ENCODE peak calls at places on chromosome 10, in four cellular contexts. L is NCI-H1092, G is nephron progenitor cell, Z is smooth muscle cell of the brain vasculature. J is an unnamed sample.

GRCh38 chr10:116444527-116445142 is 17.0 kb downstream of the PNLIPRP3 start:
- DNase-seq in L (no peak), Z (peak), G (peak), J (no peak)

GRCh38 chr10:106708521-106708920 is 456.0 kb downstream of the SORCS1 start:
- DNase-seq in Z (no peak), L (no peak), G (no peak), J (no peak)

GRCh38 chr10:86334515-86335085 is 32.0 kb downstream of the GRID1 start:
- DNase-seq in Z (no peak), G (no peak), L (no peak), J (no peak)

GRCh38 chr10:33509231-33509871 is 174.9 kb upstream of the NRP1 start:
- DNase-seq in L (no peak), Z (peak), G (peak), J (no peak)

GRCh38 chr10:24706479-24707118 is 17.1 kb downstream of the ARHGAP21 start:
- DNase-seq in L (no peak), G (no peak), Z (peak), J (no peak)

GRCh38 chr10:72912715-72913114 is 19.2 kb downstream of the OIT3 start:
- DNase-seq in Z (no peak), L (no peak), G (no peak), J (no peak)

GRCh38 chr10:62303922-62304321 is 35.3 kb upstream of the RTKN2 start:
- DNase-seq in G (no peak), Z (no peak), L (no peak), J (no peak)

GRCh38 chr10:29026065-29026797 is 262.6 kb upstream of the LYZL1 start:
- DNase-seq in G (no peak), L (no peak), Z (no peak), J (no peak)

GRCh38 chr10:49330127-49330665 is 31.2 kb downstream of the C10orf71 start:
- DNase-seq in G (no peak), L (no peak), Z (no peak), J (no peak)

GRCh38 chr10:121976607-121977006 is 1.6 kb upstream of the NSMCE4A start:
- DNase-seq in Z (no peak), G (no peak), L (no peak), J (no peak)

GRCh38 chr10:102917962-102918816 is at the start of gene CNNM2:
- DNase-seq in G (peak), L (peak), Z (peak), J (peak)

GRCh38 chr10:70555371-70555770 is 47.2 kb downstream of the PRF1 start:
- DNase-seq in G (no peak), Z (no peak), L (no peak), J (no peak)

GRCh38 chr10:13672505-13672904 is 85.7 kb downstream of the PRPF18 start:
- DNase-seq in L (no peak), Z (no peak), G (peak), J (no peak)

GRCh38 chr10:71433116-71433982 is 36.6 kb downstream of the CDH23 start:
- DNase-seq in L (no peak), Z (no peak), G (no peak), J (no peak)

GRCh38 chr10:85642421-85643170 is 724.0 kb downstream of the GRID1 start:
- DNase-seq in L (no peak), G (no peak), Z (no peak), J (no peak)

GRCh38 chr10:104035107-104035816 is 50.4 kb downstream of the COL17A1 start:
- DNase-seq in Z (no peak), L (no peak), G (no peak), J (no peak)

GRCh38 chr10:129877773-129878371 is 86.2 kb downstream of the EBF3 start:
- DNase-seq in L (no peak), G (peak), Z (no peak), J (peak)

GRCh38 chr10:4525095-4525494 is 300.9 kb upstream of the AKR1E2 start:
- DNase-seq in G (no peak), L (no peak), Z (no peak), J (no peak)

GRCh38 chr10:72801263-72801868 is 92.2 kb upstream of the OIT3 start:
- DNase-seq in Z (no peak), L (no peak), G (no peak), J (no peak)

GRCh38 chr10:98555011-98555619 is 108.4 kb upstream of the HPS1 start:
- DNase-seq in G (peak), Z (no peak), L (peak), J (no peak)

GRCh38 chr10:58107506-58107905 is 160.2 kb downstream of the IPMK start:
- DNase-seq in L (no peak), Z (no peak), G (no peak), J (no peak)

GRCh38 chr10:62527019-62527827 is 153.1 kb downstream of the ZNF365 start:
- DNase-seq in Z (no peak), G (no peak), L (no peak), J (no peak)

GRCh38 chr10:4651404-4652037 is 174.5 kb upstream of the AKR1E2 start:
- DNase-seq in L (no peak), Z (no peak), G (no peak), J (no peak)

GRCh38 chr10:58570307-58570723 is 57.6 kb downstream of the BICC1 start:
- DNase-seq in G (no peak), L (no peak), Z (no peak), J (no peak)

GRCh38 chr10:75440271-75440793 is 8.9 kb downstream of the LRMDA start:
- DNase-seq in L (no peak), G (no peak), Z (no peak), J (no peak)

GRCh38 chr10:113180401-113181154 is 230.5 kb downstream of the TCF7L2 start:
- DNase-seq in G (peak), Z (no peak), L (no peak), J (no peak)

GRCh38 chr10:99938563-99938962 is 71.2 kb downstream of the DNMBP start:
- DNase-seq in G (no peak), L (no peak), Z (no peak), J (no peak)

GRCh38 chr10:77801474-77802238 is 124.9 kb downstream of the DLG5 start:
- DNase-seq in Z (no peak), G (no peak), L (no peak), J (peak)

GRCh38 chr10:101441539-101442455 is 87.8 kb downstream of the BTRC start:
- DNase-seq in L (peak), Z (peak), G (peak), J (no peak)

GRCh38 chr10:88465765-88466164 is 117.4 kb downstream of the RNLS start:
- DNase-seq in L (no peak), G (no peak), Z (no peak), J (no peak)

J was measured in activated CD4-positive, alpha-beta T cell treated with anti-CD3 and anti-CD28 coated beads, Interleukin-2, amount 50 U/mL, for 1 hour.